ENCODE peak calls at places on chromosomes 7 and 10, in four cellular contexts. One of them, this sample, is unnamed.

GRCh38 chr10:92712016-92712889 is 22.5 kb downstream of the HHEX start:
- DNase-seq in HepG2: no peak
- DNase-seq in T47D: no peak
- DNase-seq in GM12878: peak
- DNase-seq in this sample: no peak

GRCh38 chr10:102814873-102815661 is 22.1 kb downstream of the CYP17A1 start:
- DNase-seq in HepG2: peak
- DNase-seq in T47D: no peak
- DNase-seq in GM12878: no peak
- DNase-seq in this sample: no peak

GRCh38 chr10:21524526-21525366 is 736 bp downstream of the SKIDA1 start:
- DNase-seq in HepG2: peak
- DNase-seq in T47D: no peak
- DNase-seq in GM12878: no peak
- DNase-seq in this sample: no peak

GRCh38 chr7:2585446-2585845 is 26.7 kb downstream of the IQCE start:
- DNase-seq in HepG2: no peak
- DNase-seq in T47D: no peak
- DNase-seq in GM12878: no peak
- DNase-seq in this sample: no peak

GRCh38 chr10:11416974-11417373 is 194.5 kb downstream of the USP6NL start:
- DNase-seq in HepG2: no peak
- DNase-seq in T47D: no peak
- DNase-seq in GM12878: no peak
- DNase-seq in this sample: no peak

GRCh38 chr10:79014796-79015195 is 54.0 kb upstream of the ZMIZ1 start:
- DNase-seq in HepG2: no peak
- DNase-seq in T47D: no peak
- DNase-seq in GM12878: no peak
- DNase-seq in this sample: no peak

GRCh38 chr7:927031-927671 is 27.3 kb downstream of the ADAP1 start:
- DNase-seq in HepG2: peak
- DNase-seq in T47D: no peak
- DNase-seq in GM12878: no peak
- DNase-seq in this sample: peak

GRCh38 chr10:123017421-123018165 is 8.8 kb downstream of the ACADSB start:
- DNase-seq in HepG2: no peak
- DNase-seq in T47D: no peak
- DNase-seq in GM12878: no peak
- DNase-seq in this sample: peak

GRCh38 chr7:91266931-91267557 is 2.8 kb downstream of the FZD1 start:
- DNase-seq in HepG2: no peak
- DNase-seq in T47D: no peak
- DNase-seq in GM12878: no peak
- DNase-seq in this sample: no peak

GRCh38 chr7:2037805-2038635 is 194.7 kb downstream of the MAD1L1 start:
- DNase-seq in HepG2: no peak
- DNase-seq in T47D: no peak
- DNase-seq in GM12878: peak
- DNase-seq in this sample: no peak

GRCh38 chr7:81715984-81716588 is 53.8 kb downstream of the HGF start:
- DNase-seq in HepG2: peak
- DNase-seq in T47D: no peak
- DNase-seq in GM12878: no peak
- DNase-seq in this sample: no peak

GRCh38 chr7:20653636-20654035 is 38.2 kb downstream of the ABCB5 start:
- DNase-seq in HepG2: no peak
- DNase-seq in T47D: no peak
- DNase-seq in GM12878: no peak
- DNase-seq in this sample: no peak

GRCh38 chr7:103113164-103113563 is 35.7 kb downstream of the NAPEPLD start:
- DNase-seq in HepG2: no peak
- DNase-seq in T47D: no peak
- DNase-seq in GM12878: no peak
- DNase-seq in this sample: peak

GRCh38 chr10:113680172-113681111 is 730 bp downstream of the CASP7 start:
- DNase-seq in HepG2: peak
- DNase-seq in T47D: no peak
- DNase-seq in GM12878: peak
- DNase-seq in this sample: no peak

GRCh38 chr7:81114682-81115081 is 195.8 kb upstream of the SEMA3C start:
- DNase-seq in HepG2: no peak
- DNase-seq in T47D: no peak
- DNase-seq in GM12878: no peak
- DNase-seq in this sample: no peak

GRCh38 chr10:124267231-124267885 is 151.4 kb downstream of the OAT start:
- DNase-seq in HepG2: no peak
- DNase-seq in T47D: no peak
- DNase-seq in GM12878: no peak
- DNase-seq in this sample: no peak

GRCh38 chr10:73628405-73628804 is 12.9 kb downstream of the MYOZ1 start:
- DNase-seq in HepG2: no peak
- DNase-seq in T47D: no peak
- DNase-seq in GM12878: no peak
- DNase-seq in this sample: no peak

GRCh38 chr10:102090772-102091171 is 25.6 kb downstream of the HPS6 start:
- DNase-seq in HepG2: no peak
- DNase-seq in T47D: no peak
- DNase-seq in GM12878: no peak
- DNase-seq in this sample: no peak

GRCh38 chr7:867406-868188 is 8.8 kb upstream of the GET4 start:
- DNase-seq in HepG2: no peak
- DNase-seq in T47D: peak
- DNase-seq in GM12878: no peak
- DNase-seq in this sample: no peak

GRCh38 chr7:43694399-43694748 is 34.9 kb downstream of the COA1 start:
- DNase-seq in HepG2: peak
- DNase-seq in T47D: no peak
- DNase-seq in GM12878: no peak
- DNase-seq in this sample: no peak
- TF ChIP-seq JUND in HepG2: no peak
- TF ChIP-seq JUND in T47D: no peak
- TF ChIP-seq JUND in GM12878: no peak
- TF ChIP-seq JUND in this sample: no peak

DNA sequence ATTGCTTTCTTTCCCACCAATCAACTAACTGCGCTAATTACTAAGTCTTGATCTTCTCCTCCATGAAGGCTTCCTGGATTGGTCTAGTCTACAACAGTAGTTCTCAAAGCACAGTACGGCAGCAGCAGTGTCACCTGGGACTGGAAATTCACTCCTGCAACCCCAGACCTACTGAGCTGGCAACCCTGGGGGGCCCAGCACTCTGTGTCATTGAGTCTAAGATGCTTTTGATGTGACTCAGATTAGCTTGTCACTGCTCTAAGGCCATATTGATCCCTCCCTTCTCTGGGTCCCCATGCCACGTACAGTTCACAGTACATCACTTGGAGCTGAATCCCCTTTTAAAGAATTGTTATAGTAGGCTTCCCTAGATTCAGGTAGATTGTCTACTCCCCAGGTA is 65.7 kb upstream of the KMT2C start:
- DNase-seq in HepG2: no peak
- DNase-seq in T47D: no peak
- DNase-seq in GM12878: no peak
- DNase-seq in this sample: no peak
- TF ChIP-seq JUND in HepG2: no peak
- TF ChIP-seq JUND in T47D: no peak
- TF ChIP-seq JUND in GM12878: no peak
- TF ChIP-seq JUND in this sample: no peak

DNA sequence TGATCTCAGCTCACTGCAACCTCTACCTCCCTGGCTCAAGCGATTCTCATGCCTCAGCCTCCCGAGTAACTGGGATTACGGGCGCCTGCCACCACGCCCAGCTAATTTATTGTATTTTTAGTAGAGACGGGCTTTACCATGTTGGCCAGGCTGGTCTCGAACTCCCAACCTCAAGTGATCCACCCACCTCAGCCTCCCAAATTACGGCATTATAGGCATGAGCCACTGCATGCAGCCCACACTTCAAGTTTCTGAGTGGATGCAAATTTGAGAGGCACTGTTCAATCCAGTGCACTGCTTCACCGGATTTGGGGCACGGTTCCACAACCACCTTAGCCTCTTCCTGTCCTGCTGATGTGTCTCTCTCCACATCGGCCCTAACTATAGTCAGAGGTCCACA is 16.5 kb downstream of the CNPY1 start:
- DNase-seq in HepG2: no peak
- DNase-seq in T47D: no peak
- DNase-seq in GM12878: no peak
- DNase-seq in this sample: no peak
- TF ChIP-seq JUND in HepG2: no peak
- TF ChIP-seq JUND in T47D: no peak
- TF ChIP-seq JUND in GM12878: no peak
- TF ChIP-seq JUND in this sample: no peak

GRCh38 chr10:51117794-51118193 is 43.5 kb downstream of the PRKG1 start:
- DNase-seq in HepG2: no peak
- DNase-seq in T47D: no peak
- DNase-seq in GM12878: no peak
- DNase-seq in this sample: no peak
- TF ChIP-seq JUND in HepG2: no peak
- TF ChIP-seq JUND in T47D: no peak
- TF ChIP-seq JUND in GM12878: no peak
- TF ChIP-seq JUND in this sample: no peak

GRCh38 chr7:97845622-97846203 is 26.5 kb downstream of the ASNS start:
- DNase-seq in HepG2: peak
- DNase-seq in T47D: peak
- DNase-seq in GM12878: no peak
- DNase-seq in this sample: no peak
- TF ChIP-seq JUND in HepG2: no peak
- TF ChIP-seq JUND in T47D: no peak
- TF ChIP-seq JUND in GM12878: no peak
- TF ChIP-seq JUND in this sample: no peak

DNA sequence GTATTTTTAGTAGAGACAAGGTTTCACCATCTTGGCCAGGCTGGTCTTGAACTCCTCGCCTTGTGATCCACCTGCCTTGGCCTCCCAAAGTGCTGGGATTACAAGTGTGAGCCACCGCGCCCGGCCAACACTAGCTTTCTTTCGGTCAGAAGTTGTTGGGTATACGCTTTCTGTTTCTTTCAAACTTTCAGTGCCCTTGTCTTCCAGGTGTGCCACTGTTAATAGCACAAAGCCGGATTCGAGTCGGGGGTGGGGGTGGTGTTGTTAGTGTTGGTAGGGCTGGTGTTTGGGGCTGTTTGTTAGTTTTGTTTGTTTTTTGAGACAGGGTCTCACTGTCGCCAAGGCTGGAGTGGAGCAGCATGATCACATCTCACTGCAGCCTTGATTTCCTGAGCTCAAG is 33.8 kb upstream of the NANOS1 start:
- DNase-seq in HepG2: no peak
- DNase-seq in T47D: no peak
- DNase-seq in GM12878: no peak
- DNase-seq in this sample: no peak
- TF ChIP-seq JUND in HepG2: no peak
- TF ChIP-seq JUND in T47D: no peak
- TF ChIP-seq JUND in GM12878: no peak
- TF ChIP-seq JUND in this sample: no peak

GRCh38 chr10:5648494-5649457 is 17.6 kb downstream of the ASB13 start:
- DNase-seq in HepG2: no peak
- DNase-seq in T47D: no peak
- DNase-seq in GM12878: no peak
- DNase-seq in this sample: peak
- TF ChIP-seq JUND in HepG2: no peak
- TF ChIP-seq JUND in T47D: no peak
- TF ChIP-seq JUND in GM12878: no peak
- TF ChIP-seq JUND in this sample: no peak